ENCODE peak calls at places on chromosomes 6 and 20, in four cellular contexts. E is fibroblast of lung, R is uterus, P is aorta. G is an unnamed sample.

GRCh38 chr6:143504369-143504768 is 7.2 kb downstream of the FUCA2 start:
- DNase-seq in E (no peak), R (no peak), P (no peak), G (no peak)

GRCh38 chr20:17023811-17024210 is 203.0 kb upstream of the PCSK2 start:
- DNase-seq in E (peak; percentile 41), R (no peak), P (no peak), G (no peak)

GRCh38 chr6:134590449-134590848 is 272.5 kb upstream of the SGK1 start:
- DNase-seq in E (peak; percentile 55), R (no peak), P (no peak), G (no peak)

GRCh38 chr6:34315780-34316179 is 67.0 kb upstream of the SMIM29 start:
- DNase-seq in E (no peak), R (no peak), P (no peak), G (no peak)

GRCh38 chr6:132716238-132716637 is 2.4 kb upstream of the VNN1 start:
- DNase-seq in E (no peak), R (no peak), P (no peak), G (no peak)

GRCh38 chr6:166104107-166104506 is 63.5 kb downstream of the TBXT start:
- DNase-seq in E (peak; percentile 39), R (no peak), P (no peak), G (no peak)

GRCh38 chr6:143753678-143754077 is 75.9 kb downstream of the PHACTR2 start:
- DNase-seq in E (no peak), R (no peak), P (no peak), G (no peak)

GRCh38 chr20:58646703-58647102 is 4.4 kb upstream of the STX16 start:
- DNase-seq in E (no peak), R (no peak), P (no peak), G (no peak)

GRCh38 chr20:2892376-2892775 is 19.1 kb downstream of the PTPRA start:
- DNase-seq in E (no peak), R (no peak), P (no peak), G (no peak)

GRCh38 chr6:75272145-75272840 is 12.3 kb downstream of the TMEM30A start:
- DNase-seq in E (peak; percentile 82), R (no peak), P (no peak), G (no peak)

GRCh38 chr6:114739656-114740055 is 396.8 kb upstream of the HS3ST5 start:
- DNase-seq in E (no peak), R (no peak), P (no peak), G (no peak)

GRCh38 chr6:94464018-94464510 is 1044.7 kb upstream of the EPHA7 start:
- DNase-seq in E (no peak), R (no peak), P (no peak), G (no peak)

GRCh38 chr20:45341939-45342862 is 6.0 kb downstream of the SDC4 start:
- DNase-seq in E (peak; percentile 79), R (peak; percentile 64), P (peak; percentile 78), G (no peak)

GRCh38 chr20:50930139-50931047 is 844 bp downstream of the ADNP start:
- DNase-seq in E (no peak), R (peak; percentile 23), P (peak; percentile 48), G (peak; percentile 30)

GRCh38 chr20:6164421-6165341 is 41.9 kb upstream of the FERMT1 start:
- DNase-seq in E (peak; percentile 22), R (peak; percentile 37), P (no peak), G (no peak)

GRCh38 chr6:39298061-39298460 is 16.2 kb downstream of the KCNK17 start:
- DNase-seq in E (no peak), R (no peak), P (no peak), G (no peak)

GRCh38 chr6:12288844-12289654 is 1.1 kb upstream of the EDN1 start:
- DNase-seq in E (peak; percentile 48), R (no peak), P (peak; percentile 58), G (peak; percentile 68)

GRCh38 chr6:157666721-157667120 is 156.3 kb upstream of the SNX9 start:
- DNase-seq in E (no peak), R (no peak), P (no peak), G (no peak)

GRCh38 chr6:30067460-30068139 is 602 bp downstream of the PPP1R11 start:
- DNase-seq in E (no peak), R (no peak), P (no peak), G (peak; percentile 87)

GRCh38 chr20:39960522-39961420 is 728.3 kb downstream of the MAFB start:
- DNase-seq in E (no peak), R (no peak), P (no peak), G (peak; percentile 7)

GRCh38 chr6:169812257-169812644 is 60.8 kb downstream of the ERMARD start:
- DNase-seq in E (no peak), R (no peak), P (no peak), G (no peak)

GRCh38 chr6:31587791-31588777 is 2.0 kb downstream of the LST1 start:
- DNase-seq in E (no peak), R (no peak), P (no peak), G (no peak)

GRCh38 chr20:5933802-5934436 is 16.4 kb downstream of the TRMT6 start:
- DNase-seq in E (no peak), R (no peak), P (no peak), G (peak; percentile 56)

GRCh38 chr20:45538209-45538798 is 978 bp downstream of the WFDC6 start:
- DNase-seq in E (no peak), R (no peak), P (no peak), G (no peak)

GRCh38 chr6:95249176-95249575 is 328.2 kb upstream of the MANEA start:
- DNase-seq in E (peak; percentile 22), R (no peak), P (no peak), G (peak; percentile 51)

GRCh38 chr6:45084257-45084656 is 243.9 kb upstream of the RUNX2 start:
- DNase-seq in E (peak; percentile 27), R (no peak), P (no peak), G (no peak)

GRCh38 chr6:159633196-159633595 is 59.8 kb downstream of the SOD2 start:
- DNase-seq in E (peak; percentile 4), R (no peak), P (no peak), G (peak; percentile 41)

GRCh38 chr6:26128013-26128771 is 41.0 kb downstream of the HFE start:
- DNase-seq in E (no peak), R (no peak), P (no peak), G (no peak)

GRCh38 chr6:88165877-88166492 is at the start of gene CNR1:
- DNase-seq in E (peak; percentile 39), R (peak; percentile 21), P (peak; percentile 65), G (peak; percentile 45)

GRCh38 chr6:36025260-36025931 is 955 bp upstream of the SLC26A8 start:
- DNase-seq in E (peak; percentile 75), R (no peak), P (no peak), G (no peak)

GRCh38 chr20:23232219-23232581 is 118.4 kb upstream of the NXT1 start:
- DNase-seq in E (no peak), R (no peak), P (no peak), G (no peak)

GRCh38 chr6:28825732-28826293 is 98.0 kb downstream of the TRIM27 start:
- DNase-seq in E (no peak), R (no peak), P (no peak), G (no peak)

GRCh38 chr6:128932061-128932460 is 49.1 kb downstream of the LAMA2 start:
- DNase-seq in E (no peak), R (no peak), P (no peak), G (no peak)

GRCh38 chr20:12207875-12208274 is 290.2 kb downstream of the BTBD3 start:
- DNase-seq in E (peak; percentile 18), R (no peak), P (no peak), G (peak; percentile 54)

GRCh38 chr20:48335421-48336090 is 492.2 kb downstream of the PREX1 start:
- DNase-seq in E (peak; percentile 7), R (no peak), P (no peak), G (no peak)

DNA sequence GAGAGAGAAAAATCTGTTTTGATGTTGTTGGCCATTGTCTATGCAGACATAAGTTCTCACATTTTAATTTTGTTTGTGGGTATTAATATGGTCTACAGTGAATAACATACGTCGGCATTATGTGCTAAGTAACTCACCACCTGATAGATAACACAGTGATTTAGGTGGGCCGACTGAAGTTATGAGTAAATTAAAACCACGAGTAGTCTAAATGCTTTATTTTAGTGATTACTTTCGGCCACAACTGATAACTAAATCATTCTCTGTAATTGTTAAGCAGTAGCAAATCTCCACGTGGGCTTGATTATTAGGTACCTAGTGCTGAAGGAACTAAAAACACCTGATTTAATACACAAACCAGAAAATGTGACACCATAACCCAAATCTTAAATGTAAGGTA is 1.2 kb downstream of the DOP1A start:
- DNase-seq in E (peak; percentile 12), R (no peak), P (no peak), G (no peak)
- H3K4me1 ChIP-seq in E (no peaks in the 10 kb centered on the region), R (no peaks in the 10 kb centered on the region), P (no peaks in the 10 kb centered on the region), G (peaks cover 25% of the 10 kb centered on the region)

GRCh38 chr6:652865-653264 is 4.0 kb downstream of the HUS1B start:
- DNase-seq in E (no peak), R (no peak), P (no peak), G (no peak)

GRCh38 chr6:654136-654535 is 2.8 kb downstream of the HUS1B start:
- DNase-seq in E (peak; percentile 42), R (no peak), P (no peak), G (no peak)

DNA sequence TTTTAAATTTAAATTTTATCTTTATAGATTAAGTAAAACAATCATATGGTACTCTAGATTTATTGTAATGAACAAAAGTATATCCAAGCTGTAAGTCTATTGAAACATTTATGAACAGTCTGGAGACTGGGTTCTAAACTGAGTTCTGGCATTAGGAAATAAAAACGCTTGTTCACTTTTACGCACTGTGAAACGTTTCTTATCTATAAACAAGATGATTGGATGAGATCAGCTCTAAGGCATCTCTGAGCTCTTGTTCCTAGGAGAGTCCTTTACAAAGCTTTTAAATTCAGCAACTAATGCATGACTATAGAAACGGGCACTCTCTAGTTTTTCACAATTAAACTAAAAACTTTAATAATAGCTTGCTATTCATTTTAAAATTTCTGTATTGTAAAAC is 6.8 kb downstream of the HUS1B start:
- DNase-seq in E (peak; percentile 43), R (no peak), P (no peak), G (no peak)
- H3K4me1 ChIP-seq in E (no peaks in the 10 kb centered on the region), R (no peaks in the 10 kb centered on the region), P (peaks cover 1% of the 10 kb centered on the region), G (no peaks in the 10 kb centered on the region)

GRCh38 chr20:57231161-57231560 is 35.3 kb downstream of the BMP7 start:
- DNase-seq in E (no peak), R (no peak), P (no peak), G (no peak)
- H3K4me1 ChIP-seq in E (no peaks in the 10 kb centered on the region), R (no peaks in the 10 kb centered on the region), P (no peaks in the 10 kb centered on the region), G (no peaks in the 10 kb centered on the region)

GRCh38 chr20:49680475-49680874 is 33.2 kb downstream of the B4GALT5 start:
- DNase-seq in E (no peak), R (no peak), P (no peak), G (no peak)
- H3K4me1 ChIP-seq in E (peaks cover 20% of the 10 kb centered on the region), R (peaks cover 6% of the 10 kb centered on the region), P (peaks cover 6% of the 10 kb centered on the region), G (peaks cover 66% of the 10 kb centered on the region)

GRCh38 chr20:54155736-54156317 is 18.0 kb downstream of the CYP24A1 start:
- DNase-seq in E (no peak), R (no peak), P (no peak), G (no peak)
- H3K4me1 ChIP-seq in E (no peaks in the 10 kb centered on the region), R (no peaks in the 10 kb centered on the region), P (no peaks in the 10 kb centered on the region), G (no peaks in the 10 kb centered on the region)

GRCh38 chr20:53841741-53842140 is 228.7 kb downstream of the BCAS1 start:
- DNase-seq in E (no peak), R (no peak), P (no peak), G (no peak)

GRCh38 chr20:53837126-53837826 is 233.1 kb downstream of the BCAS1 start:
- DNase-seq in E (no peak), R (no peak), P (no peak), G (no peak)

GRCh38 chr20:53840462-53841000 is 229.9 kb downstream of the BCAS1 start:
- DNase-seq in E (no peak), R (no peak), P (no peak), G (no peak)

GRCh38 chr20:53839423-53840176 is 230.8 kb downstream of the BCAS1 start:
- DNase-seq in E (no peak), R (no peak), P (peak; percentile 64), G (no peak)

GRCh38 chr20:53838311-53838873 is 232.0 kb downstream of the BCAS1 start:
- DNase-seq in E (no peak), R (no peak), P (no peak), G (no peak)
- H3K4me1 ChIP-seq in E (no peaks in the 10 kb centered on the region), R (no peaks in the 10 kb centered on the region), P (no peaks in the 10 kb centered on the region), G (no peaks in the 10 kb centered on the region)

G was measured in A673.